ENCODE peak calls at places on chromosome 13, in six cellular contexts. F is HCT116, Q is SK-N-SH, I is K562, D is GM12878, W is HepG2. Y is an unnamed sample.
A peak's percentile ranks its signal among the peaks of the same experiment; 100 is the strongest.

GRCh38 chr13:94968040-94968756 is 255.9 kb upstream of the SOX21 start:
- DNase-seq in F (no peak), Q (peak; percentile 66), I (no peak), D (no peak), W (no peak), Y (no peak)

GRCh38 chr13:25654332-25654731 is 282.6 kb downstream of the ATP8A2 start:
- DNase-seq in F (no peak), Q (no peak), I (no peak), D (no peak), W (no peak), Y (no peak)

GRCh38 chr13:70736622-70737317 is 628.5 kb upstream of the KLHL1 start:
- DNase-seq in F (no peak), Q (no peak), I (no peak), D (no peak), W (no peak), Y (no peak)

GRCh38 chr13:57632276-57633140 is 964 bp downstream of the PCDH17 start:
- DNase-seq in F (no peak), Q (peak; percentile 54), I (no peak), D (no peak), W (no peak), Y (no peak)

GRCh38 chr13:29817604-29818378 is 32.6 kb downstream of the UBL3 start:
- DNase-seq in F (no peak), Q (peak; percentile 16), I (no peak), D (peak; percentile 69), W (no peak), Y (no peak)

GRCh38 chr13:84605927-84606326 is 723.7 kb upstream of the SLITRK1 start:
- DNase-seq in F (no peak), Q (no peak), I (no peak), D (no peak), W (no peak), Y (no peak)

GRCh38 chr13:26037302-26037701 is 14.5 kb downstream of the SHISA2 start:
- DNase-seq in F (peak; percentile 23), Q (no peak), I (peak; percentile 39), D (no peak), W (no peak), Y (no peak)

GRCh38 chr13:110017379-110017778 is 231.0 kb upstream of the IRS2 start:
- DNase-seq in F (peak; percentile 74), Q (no peak), I (no peak), D (no peak), W (no peak), Y (peak; percentile 47)

GRCh38 chr13:76383671-76384461 is 502.3 kb downstream of the KCTD12 start:
- DNase-seq in F (no peak), Q (peak; percentile 36), I (no peak), D (no peak), W (no peak), Y (no peak)
- TF ChIP-seq JUND in F (no peak), Q (peak; percentile 42), I (no peak), D (no peak), W (no peak), Y (no peak)

GRCh38 chr13:41563501-41564001 is 106.2 kb downstream of the RGCC start:
- DNase-seq in F (no peak), Q (no peak), I (no peak), D (no peak), W (peak; percentile 57), Y (no peak)

GRCh38 chr13:41564046-41564445 is 106.7 kb downstream of the RGCC start:
- DNase-seq in F (no peak), Q (no peak), I (no peak), D (no peak), W (no peak), Y (no peak)

GRCh38 chr13:41561179-41561578 is 103.8 kb downstream of the RGCC start:
- DNase-seq in F (no peak), Q (no peak), I (no peak), D (no peak), W (no peak), Y (no peak)

GRCh38 chr13:41562541-41563178 is 105.3 kb downstream of the RGCC start:
- DNase-seq in F (no peak), Q (no peak), I (no peak), D (no peak), W (no peak), Y (no peak)

DNA sequence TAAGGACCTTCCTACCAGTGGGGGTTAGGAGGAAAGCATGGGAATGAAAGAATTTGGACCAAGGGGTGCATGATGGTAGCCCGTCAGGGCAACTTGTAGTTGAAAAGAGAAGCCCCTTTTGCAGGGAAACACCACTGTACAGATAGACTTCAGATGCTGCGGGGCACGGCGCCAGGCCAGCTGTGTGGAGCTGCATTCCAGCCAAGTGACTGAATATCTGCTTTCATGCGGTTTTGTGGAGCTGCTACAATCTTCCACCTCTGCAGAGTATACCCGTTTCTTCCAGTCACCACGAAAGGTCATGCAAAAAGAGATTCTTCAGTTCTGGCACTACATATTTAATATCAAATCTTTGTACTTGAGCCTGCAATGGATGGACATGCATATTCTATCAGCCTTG is 104.7 kb downstream of the RGCC start:
- DNase-seq in F (no peak), Q (no peak), I (no peak), D (no peak), W (no peak), Y (no peak)
- TF ChIP-seq JUND in F (no peak), Q (no peak), I (no peak), D (no peak), W (no peak), Y (no peak)

GRCh38 chr13:111396457-111396856 is 76.0 kb downstream of the TEX29 start:
- DNase-seq in F (no peak), Q (no peak), I (no peak), D (no peak), W (no peak), Y (no peak)

GRCh38 chr13:111399334-111399733 is 78.9 kb downstream of the TEX29 start:
- DNase-seq in F (no peak), Q (no peak), I (no peak), D (no peak), W (no peak), Y (no peak)

GRCh38 chr13:111398715-111399299 is 78.4 kb downstream of the TEX29 start:
- DNase-seq in F (no peak), Q (no peak), I (peak; percentile 22), D (no peak), W (peak; percentile 64), Y (peak; percentile 23)

GRCh38 chr13:111397202-111397880 is 76.9 kb downstream of the TEX29 start:
- DNase-seq in F (no peak), Q (no peak), I (no peak), D (no peak), W (no peak), Y (no peak)

DNA sequence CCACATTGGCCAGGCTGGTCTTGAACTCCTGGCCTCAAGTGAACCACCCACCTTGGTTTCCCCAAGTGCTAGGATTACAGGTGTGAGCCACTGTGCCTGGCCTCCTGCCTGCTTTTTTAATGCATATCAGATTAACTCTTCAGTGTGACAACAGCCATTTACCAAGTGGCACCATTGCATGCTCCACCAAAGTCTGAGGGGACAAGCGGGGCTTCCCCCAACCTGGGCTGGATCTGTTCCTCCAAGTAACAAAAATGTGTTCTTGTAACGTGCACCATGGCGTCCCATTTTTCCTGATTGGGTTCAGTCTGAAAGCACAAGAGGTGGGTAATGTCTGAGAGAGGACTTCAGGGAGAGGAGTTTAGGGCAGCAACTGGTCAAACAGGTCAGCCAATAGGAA is 77.8 kb downstream of the TEX29 start:
- DNase-seq in F (no peak), Q (no peak), I (no peak), D (no peak), W (no peak), Y (no peak)
- TF ChIP-seq JUND in F (no peak), Q (no peak), I (no peak), D (no peak), W (no peak), Y (no peak)

GRCh38 chr13:27795718-27796019 is 3.4 kb downstream of the GSX1 start:
- DNase-seq in F (no peak), Q (no peak), I (no peak), D (no peak), W (no peak), Y (no peak)

GRCh38 chr13:27794075-27794691 is 1.9 kb downstream of the GSX1 start:
- DNase-seq in F (no peak), Q (no peak), I (no peak), D (no peak), W (no peak), Y (no peak)

GRCh38 chr13:27796544-27797227 is 4.4 kb downstream of the GSX1 start:
- DNase-seq in F (no peak), Q (no peak), I (no peak), D (no peak), W (no peak), Y (no peak)

GRCh38 chr13:27794921-27795717 is 2.8 kb downstream of the GSX1 start:
- DNase-seq in F (no peak), Q (no peak), I (no peak), D (no peak), W (no peak), Y (no peak)

DNA sequence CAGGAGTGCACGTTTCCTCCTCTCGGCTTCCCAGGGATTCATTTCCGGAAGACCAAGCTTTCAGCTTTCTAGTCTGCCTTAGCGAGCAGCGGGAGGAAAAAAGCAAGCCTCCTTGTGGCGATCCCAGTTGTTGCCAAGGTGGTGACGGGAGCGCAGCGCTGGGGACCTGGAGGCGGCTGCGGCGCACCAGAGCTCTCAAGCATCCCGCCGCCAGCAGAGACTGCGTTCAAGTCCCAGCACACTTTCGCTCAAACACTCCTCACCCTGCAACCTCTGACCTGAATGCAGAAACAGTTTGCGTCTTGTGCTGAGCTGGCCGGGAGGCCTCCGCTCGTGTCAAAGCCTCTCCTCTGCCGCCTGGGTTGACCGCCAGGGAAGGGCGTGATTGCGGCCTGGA is 4.9 kb downstream of the GSX1 start:
- DNase-seq in F (no peak), Q (no peak), I (no peak), D (no peak), W (no peak), Y (no peak)
- TF ChIP-seq JUND in F (no peak), Q (no peak), I (no peak), D (no peak), W (no peak), Y (no peak)

DNA sequence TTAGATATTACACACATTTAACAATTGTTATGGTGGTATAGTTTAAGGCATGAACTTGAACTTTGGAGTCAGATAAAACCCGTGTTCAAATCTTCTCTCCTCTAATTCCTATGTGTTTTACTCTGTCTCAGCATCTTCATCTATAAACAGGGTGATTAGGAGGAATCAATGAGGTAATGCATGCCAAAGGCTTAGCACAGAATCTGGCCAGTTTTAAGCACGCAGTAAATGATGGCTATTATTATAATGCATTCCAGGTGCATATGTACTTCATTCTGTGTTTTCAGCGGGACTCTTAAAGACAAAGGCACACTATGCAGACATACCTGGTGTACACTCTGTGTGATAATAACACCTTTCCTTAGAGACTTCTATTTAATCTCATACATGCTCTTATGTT is 88.0 kb upstream of the FRY start:
- DNase-seq in F (no peak), Q (no peak), I (no peak), D (no peak), W (no peak), Y (no peak)
- TF ChIP-seq JUND in F (no peak), Q (no peak), I (no peak), D (no peak), W (no peak), Y (no peak)

GRCh38 chr13:40205771-40206240 is 460.6 kb downstream of the FOXO1 start:
- DNase-seq in F (no peak), Q (no peak), I (no peak), D (no peak), W (no peak), Y (no peak)
- TF ChIP-seq JUND in F (no peak), Q (no peak), I (no peak), D (no peak), W (no peak), Y (no peak)

DNA sequence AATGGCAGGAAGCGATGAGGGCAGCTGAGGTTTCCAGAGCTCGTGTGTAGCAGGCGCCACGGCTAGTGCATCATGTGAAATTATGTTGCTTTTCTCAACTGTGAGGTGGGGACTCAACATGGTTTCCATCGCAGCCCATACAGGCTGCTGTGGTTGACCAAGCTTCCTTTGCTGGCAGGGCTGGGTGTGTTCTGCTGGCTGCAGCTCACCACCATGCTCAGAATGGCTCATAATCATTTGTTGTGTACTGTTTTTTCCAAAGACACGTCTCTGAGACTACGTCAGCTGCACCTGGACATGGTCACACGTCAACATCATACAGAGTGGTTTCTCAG is 16.1 kb upstream of the RASA3 start:
- DNase-seq in F (no peak), Q (peak; percentile 16), I (no peak), D (peak; percentile 74), W (no peak), Y (no peak)
- TF ChIP-seq JUND in F (no peak), Q (no peak), I (no peak), D (no peak), W (no peak), Y (no peak)